ENCODE peak calls at places on chromosomes 13 and 19, in seven cellular contexts. P is A549, N is suprapubic skin, W is tibial nerve, X is ovary, M is SK-N-SH, B is sigmoid colon. V is an unnamed sample.

GRCh38 chr13:31504918-31505317 is 234.4 kb upstream of the RXFP2 start:
- DNase-seq in P (no peak), N (no peak), W (no peak), X (no peak), M (no peak), B (no peak), V (no peak)

GRCh38 chr13:73417012-73417615 is 358.3 kb downstream of the KLF5 start:
- DNase-seq in P (peak), N (no peak), W (no peak), X (no peak), M (peak), B (no peak), V (no peak)

GRCh38 chr13:41074523-41074922 is 13.2 kb downstream of the WBP4 start:
- DNase-seq in P (no peak), N (no peak), W (no peak), X (no peak), M (no peak), B (no peak), V (no peak)

GRCh38 chr19:37718357-37718756 is 1.2 kb downstream of the ZNF607 start:
- DNase-seq in P (no peak), N (no peak), W (no peak), X (no peak), M (peak), B (no peak), V (no peak)

GRCh38 chr19:11172576-11172975 is 17.0 kb upstream of the SPC24 start:
- DNase-seq in P (no peak), N (no peak), W (no peak), X (no peak), M (no peak), B (no peak), V (no peak)

GRCh38 chr13:64725492-64725891 is 2504.6 kb downstream of the PCDH9 start:
- DNase-seq in P (no peak), N (no peak), W (no peak), X (no peak), M (no peak), B (no peak), V (no peak)

GRCh38 chr13:80884031-80884785 is 543.3 kb upstream of the SPRY2 start:
- DNase-seq in P (no peak), N (no peak), W (no peak), X (no peak), M (no peak), B (no peak), V (no peak)

GRCh38 chr19:45258862-45259261 is 7.8 kb downstream of the MARK4 start:
- DNase-seq in P (no peak), N (no peak), W (no peak), X (no peak), M (no peak), B (no peak), V (no peak)

GRCh38 chr19:29086182-29086581 is 126.8 kb downstream of the UQCRFS1 start:
- DNase-seq in P (no peak), N (no peak), W (no peak), X (no peak), M (no peak), B (no peak), V (no peak)

GRCh38 chr13:109494955-109495354 is 291.4 kb downstream of the IRS2 start:
- DNase-seq in P (no peak), N (no peak), W (no peak), X (no peak), M (peak), B (no peak), V (no peak)

GRCh38 chr13:27569405-27569804 is 50.9 kb downstream of the LNX2 start:
- DNase-seq in P (no peak), N (no peak), W (no peak), X (no peak), M (no peak), B (no peak), V (no peak)

GRCh38 chr13:102555914-102556553 is 40.8 kb upstream of the TPP2 start:
- DNase-seq in P (peak), N (no peak), W (no peak), X (no peak), M (peak), B (no peak), V (no peak)

GRCh38 chr19:17091758-17092333 is 16.3 kb downstream of the MYO9B start:
- DNase-seq in P (no peak), N (no peak), W (no peak), X (no peak), M (no peak), B (no peak), V (no peak)

GRCh38 chr13:21344662-21345176 is 114.4 kb downstream of the ZDHHC20 start:
- DNase-seq in P (no peak), N (no peak), W (no peak), X (no peak), M (no peak), B (no peak), V (no peak)

GRCh38 chr13:63512095-63512494 is 2096.4 kb upstream of the PCDH20 start:
- DNase-seq in P (no peak), N (no peak), W (no peak), X (no peak), M (no peak), B (no peak), V (no peak)

GRCh38 chr13:32323912-32324311 is 8.6 kb downstream of the BRCA2 start:
- DNase-seq in P (no peak), N (no peak), W (no peak), X (no peak), M (no peak), B (no peak), V (no peak)

GRCh38 chr19:44582581-44583265 is 30.6 kb upstream of the IGSF23 start:
- DNase-seq in P (peak), N (no peak), W (no peak), X (no peak), M (peak), B (no peak), V (no peak)

GRCh38 chr13:93716623-93717022 is 490.0 kb downstream of the GPC6 start:
- DNase-seq in P (no peak), N (no peak), W (no peak), X (no peak), M (no peak), B (no peak), V (no peak)

GRCh38 chr19:32357720-32358119 is 12.3 kb downstream of the ZNF507 start:
- DNase-seq in P (peak), N (no peak), W (no peak), X (no peak), M (no peak), B (no peak), V (no peak)

GRCh38 chr19:40862785-40863184 is 12.5 kb upstream of the CYP2A6 start:
- DNase-seq in P (no peak), N (no peak), W (no peak), X (no peak), M (no peak), B (no peak), V (no peak)

GRCh38 chr13:113400621-113401451 is 36.9 kb upstream of the GRTP1 start:
- DNase-seq in P (no peak), N (peak), W (no peak), X (peak), M (no peak), B (peak), V (no peak)

GRCh38 chr13:91863699-91864098 is 465.3 kb downstream of the GPC5 start:
- DNase-seq in P (no peak), N (no peak), W (no peak), X (no peak), M (no peak), B (no peak), V (no peak)

GRCh38 chr13:84481958-84482357 is 599.7 kb upstream of the SLITRK1 start:
- DNase-seq in P (no peak), N (no peak), W (no peak), X (no peak), M (no peak), B (no peak), V (no peak)

GRCh38 chr13:99971576-99972189 is at the start of gene ZIC5:
- DNase-seq in P (peak), N (no peak), W (no peak), X (no peak), M (peak), B (no peak), V (no peak)

GRCh38 chr19:19737559-19738332 is 4.8 kb upstream of the ZNF14 start:
- DNase-seq in P (no peak), N (no peak), W (no peak), X (no peak), M (peak), B (no peak), V (no peak)

GRCh38 chr19:370641-371330 is 26.2 kb upstream of the MIER2 start:
- DNase-seq in P (no peak), N (no peak), W (no peak), X (no peak), M (no peak), B (peak), V (no peak)

DNA sequence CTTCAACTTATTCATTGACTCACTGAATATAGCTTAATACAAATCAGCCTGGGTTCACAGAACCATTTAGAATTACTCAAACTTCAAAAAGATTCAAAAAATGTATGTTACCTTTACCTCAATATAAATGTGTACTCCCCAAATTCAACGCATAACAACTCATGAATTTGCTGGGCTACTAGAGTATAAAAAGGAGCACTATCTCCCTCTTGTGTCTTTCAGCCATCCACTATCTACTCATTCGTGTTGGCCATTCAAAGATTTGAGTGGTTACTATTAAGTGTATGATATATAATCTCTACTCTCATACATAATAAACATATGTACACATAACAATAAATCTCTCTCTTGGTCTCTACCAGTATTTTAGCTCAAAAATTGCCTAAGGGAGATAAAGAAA is 20.3 kb downstream of the INTS6 start:
- DNase-seq in P (no peak), N (no peak), W (no peak), X (no peak), M (no peak), B (no peak), V (no peak)
- TF ChIP-seq EP300 in P (no peak), N (no peak), W (no peak), X (no peak), M (no peak), B (no peak), V (no peak)

GRCh38 chr19:5646703-5647102 is 23.8 kb downstream of the SAFB start:
- DNase-seq in P (no peak), N (no peak), W (no peak), X (no peak), M (no peak), B (peak), V (no peak)

GRCh38 chr19:5643060-5643459 is 20.2 kb downstream of the SAFB start:
- DNase-seq in P (no peak), N (no peak), W (no peak), X (no peak), M (no peak), B (no peak), V (no peak)

GRCh38 chr19:5645409-5645808 is 22.5 kb downstream of the SAFB start:
- DNase-seq in P (no peak), N (no peak), W (no peak), X (no peak), M (no peak), B (peak), V (no peak)

GRCh38 chr19:5642204-5642603 is 19.3 kb downstream of the SAFB start:
- DNase-seq in P (no peak), N (no peak), W (no peak), X (no peak), M (no peak), B (peak), V (no peak)

DNA sequence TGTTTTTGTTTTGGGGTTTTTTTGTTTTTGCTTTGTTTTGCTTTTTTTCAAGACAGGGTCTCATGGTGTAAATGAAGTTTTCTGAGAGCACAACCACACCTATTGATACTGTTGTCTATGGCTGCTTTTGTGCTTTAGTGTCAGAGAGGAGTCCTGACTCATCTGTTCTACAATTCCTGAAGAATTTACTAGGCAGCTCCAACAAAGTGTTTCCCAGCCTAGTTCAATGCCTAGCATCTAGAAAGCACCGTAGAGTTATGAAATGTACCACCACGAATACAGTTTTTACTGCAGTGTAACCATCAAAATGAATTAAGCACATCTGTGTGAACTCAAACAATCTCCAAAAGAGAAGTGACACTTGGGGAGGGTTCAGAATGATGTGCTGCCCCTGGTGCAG is 21.2 kb downstream of the SAFB start:
- DNase-seq in P (no peak), N (no peak), W (no peak), X (no peak), M (no peak), B (no peak), V (no peak)
- TF ChIP-seq EP300 in P (no peak), N (no peak), W (no peak), X (no peak), M (no peak), B (no peak), V (no peak)

DNA sequence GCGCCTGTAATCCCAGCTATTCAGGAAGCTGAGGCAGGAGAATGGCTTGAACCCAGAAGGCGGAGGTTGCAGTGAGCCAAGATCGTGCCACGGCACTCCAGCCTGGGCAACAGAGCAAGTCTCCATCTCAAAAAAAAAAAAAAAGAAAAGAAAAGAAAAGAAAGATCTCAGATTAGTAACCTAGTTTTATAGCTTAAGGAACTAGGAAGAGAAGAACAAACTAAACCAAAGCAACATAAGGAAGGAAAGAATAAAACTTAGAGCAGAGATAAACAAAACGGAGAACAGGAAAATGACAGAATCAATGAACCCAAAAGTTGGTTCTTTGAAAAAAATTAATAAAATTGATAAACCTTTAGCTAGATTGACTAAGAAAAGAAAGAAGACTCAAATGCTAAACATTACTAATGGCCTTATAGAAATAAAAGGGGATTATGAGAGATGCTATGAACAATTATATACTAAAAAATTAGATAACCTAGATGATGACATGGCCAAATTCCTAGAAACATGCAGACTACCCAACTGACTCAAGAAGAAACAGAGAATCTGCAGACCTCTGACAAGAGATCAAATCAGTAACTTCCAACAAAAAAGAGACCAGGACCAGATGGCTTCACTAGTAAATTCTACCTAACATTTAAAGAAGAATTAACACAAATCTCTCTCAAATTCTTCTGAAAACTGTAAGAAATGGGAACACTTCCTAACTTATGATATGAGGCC is 68.2 kb downstream of the CDADC1 start:
- DNase-seq in P (no peak), N (no peak), W (no peak), X (no peak), M (no peak), B (no peak), V (no peak)
- TF ChIP-seq EP300 in P (no peak), N (no peak), W (no peak), X (no peak), M (no peak), B (no peak), V (no peak)

GRCh38 chr13:98755729-98756128 is 3.3 kb upstream of the SLC15A1 start:
- DNase-seq in P (no peak), N (no peak), W (no peak), X (no peak), M (no peak), B (no peak), V (no peak)
- TF ChIP-seq EP300 in P (no peak), N (no peak), W (no peak), X (no peak), M (no peak), B (no peak), V (no peak)

DNA sequence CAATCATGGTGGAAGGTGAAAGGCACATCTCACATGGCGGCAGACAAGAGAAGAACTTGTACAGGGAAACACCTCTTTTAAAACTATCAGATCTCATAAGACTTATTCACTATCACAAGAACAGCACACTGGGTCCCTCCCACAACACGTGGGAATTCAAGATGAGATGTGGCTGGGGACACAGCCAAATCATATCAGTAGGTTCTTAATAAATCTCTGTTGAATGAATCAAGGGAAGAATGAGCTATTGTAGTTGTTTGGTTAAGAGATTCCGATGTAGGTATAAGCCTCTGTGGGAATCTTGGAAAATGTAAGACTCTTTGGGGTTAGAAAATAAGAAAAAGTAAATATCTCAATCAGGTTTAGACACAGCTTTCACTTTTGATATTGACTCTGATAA is 400.2 kb downstream of the KCNRG start:
- DNase-seq in P (no peak), N (no peak), W (no peak), X (no peak), M (no peak), B (no peak), V (no peak)
- TF ChIP-seq EP300 in P (no peak), N (no peak), W (no peak), X (no peak), M (no peak), B (no peak), V (no peak)

GRCh38 chr13:33815011-33815550 is 2.9 kb upstream of the RFC3 start:
- DNase-seq in P (no peak), N (no peak), W (no peak), X (no peak), M (no peak), B (no peak), V (no peak)

GRCh38 chr13:33817513-33817842 is 471 bp upstream of the RFC3 start:
- DNase-seq in P (no peak), N (no peak), W (no peak), X (no peak), M (peak), B (no peak), V (no peak)

GRCh38 chr13:33816912-33817311 is 1.0 kb upstream of the RFC3 start:
- DNase-seq in P (no peak), N (no peak), W (no peak), X (no peak), M (no peak), B (no peak), V (no peak)

GRCh38 chr13:33817843-33818661 is at the start of gene RFC3:
- DNase-seq in P (peak), N (peak), W (peak), X (peak), M (peak), B (peak), V (peak)
- TF ChIP-seq EP300 in P (no peak), N (no peak), W (peak), X (no peak), M (peak), B (no peak), V (no peak)

DNA sequence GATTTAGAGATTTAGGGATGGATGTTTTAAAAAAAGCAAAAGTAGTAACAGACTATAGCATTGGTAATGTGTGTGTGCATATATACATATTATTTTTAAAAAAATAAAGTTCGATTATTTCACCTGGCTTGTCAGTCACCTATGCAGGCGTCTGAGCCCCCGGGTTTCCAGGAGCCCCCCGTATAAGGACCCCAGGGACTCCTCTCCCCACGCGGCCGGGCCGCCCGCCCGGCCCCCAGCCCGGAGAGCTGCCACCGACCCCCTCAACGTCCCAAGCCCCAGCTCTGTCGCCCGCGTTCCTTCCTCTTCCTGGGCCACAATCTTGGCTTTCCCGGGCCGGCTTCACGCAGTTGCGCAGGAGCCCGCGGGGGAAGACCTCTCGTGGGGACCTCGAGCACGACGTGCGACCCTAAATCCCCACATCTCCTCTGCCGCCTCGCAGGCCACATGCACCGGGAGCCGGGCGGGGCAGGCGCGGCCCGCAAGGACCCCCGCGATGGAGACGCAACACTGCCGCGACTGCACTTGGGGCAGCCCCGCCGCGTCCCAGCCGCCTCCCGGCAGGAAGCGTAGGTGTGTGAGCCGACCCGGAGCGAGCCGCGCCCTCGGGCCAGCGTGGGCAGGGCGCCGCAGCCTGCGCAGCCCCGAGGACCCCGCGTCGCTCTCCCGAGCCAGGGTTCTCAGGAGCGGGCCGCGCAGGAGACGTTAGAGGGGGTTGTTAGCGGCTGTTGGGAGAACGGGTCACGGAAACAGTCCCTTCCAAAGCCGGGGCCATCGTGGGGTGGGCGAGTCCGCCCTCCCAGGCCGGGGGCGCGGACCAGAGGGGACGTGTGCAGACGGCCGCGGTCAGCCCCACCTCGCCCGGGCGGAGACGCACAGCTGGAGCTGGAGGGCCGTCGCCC is 840 bp upstream of the CCNA1 start:
- DNase-seq in P (no peak), N (no peak), W (no peak), X (peak), M (no peak), B (no peak), V (no peak)
- TF ChIP-seq EP300 in P (no peak), N (no peak), W (no peak), X (no peak), M (no peak), B (no peak), V (no peak)

GRCh38 chr19:39299404-39299803 is 3.2 kb downstream of the IFNL1 start:
- DNase-seq in P (no peak), N (peak), W (no peak), X (no peak), M (no peak), B (no peak), V (no peak)

GRCh38 chr19:39293394-39293793 is 2.8 kb upstream of the IFNL1 start:
- DNase-seq in P (no peak), N (peak), W (no peak), X (no peak), M (no peak), B (peak), V (no peak)

GRCh38 chr19:39297931-39298634 is 1.9 kb downstream of the IFNL1 start:
- DNase-seq in P (no peak), N (peak), W (no peak), X (no peak), M (no peak), B (peak), V (no peak)

GRCh38 chr19:39296906-39297305 is 699 bp downstream of the IFNL1 start:
- DNase-seq in P (no peak), N (peak), W (no peak), X (no peak), M (no peak), B (peak), V (no peak)

GRCh38 chr19:39296055-39296645 is at the start of gene IFNL1:
- DNase-seq in P (no peak), N (peak), W (no peak), X (no peak), M (no peak), B (peak), V (no peak)
- TF ChIP-seq EP300 in P (no peak), N (no peak), W (no peak), X (no peak), M (no peak), B (no peak), V (no peak)

V was measured in esophagus muscularis mucosa.